ENCODE peak calls at places on chromosomes 2 and 18, in seven cellular contexts. N is vagina; L is CD8-positive, alpha-beta T cell; G is colonic mucosa; T is endodermal cell; Y is lower lobe of right lung; X is spleen. A is an unnamed sample.

GRCh38 chr2:9336209-9336533 is 87.2 kb downstream of the ITGB1BP1 start:
- DNase-seq in L (no peak), G (no peak), T (no peak), X (no peak), Y (no peak), N (no peak), A (no peak)

GRCh38 chr2:28348921-28349320 is 43.7 kb upstream of the FOSL2 start:
- DNase-seq in T (no peak), L (no peak), X (peak; percentile 16), Y (peak; percentile 21), N (no peak), G (no peak), A (no peak)

GRCh38 chr2:127143851-127144782 is 37.2 kb upstream of the BIN1 start:
- DNase-seq in T (no peak), X (no peak), L (no peak), N (no peak), Y (no peak), G (no peak), A (no peak)

GRCh38 chr2:218127929-218128455 is 2.2 kb downstream of the CXCR2 start:
- DNase-seq in L (no peak), Y (no peak), X (no peak), T (no peak), G (no peak), N (no peak), A (no peak)

GRCh38 chr18:79210002-79210910 is 141.1 kb downstream of the ATP9B start:
- DNase-seq in G (no peak), N (no peak), X (no peak), T (no peak), Y (no peak), L (no peak), A (no peak)

GRCh38 chr2:241860184-241861078 is 1.7 kb upstream of the PDCD1 start:
- DNase-seq in L (no peak), G (no peak), T (no peak), N (no peak), X (peak; percentile 71), Y (peak; percentile 37), A (peak; percentile 65)

GRCh38 chr2:205688417-205689200 is 6.3 kb downstream of the NRP2 start:
- DNase-seq in N (no peak), L (no peak), Y (no peak), X (no peak), G (no peak), T (no peak), A (no peak)

GRCh38 chr2:33001823-33002222 is 55.1 kb downstream of the LTBP1 start:
- DNase-seq in G (no peak), Y (no peak), X (no peak), N (no peak), L (no peak), T (no peak), A (no peak)

GRCh38 chr2:215454519-215454918 is 18.7 kb upstream of the FN1 start:
- DNase-seq in G (no peak), Y (no peak), T (no peak), L (no peak), N (no peak), X (no peak), A (no peak)

GRCh38 chr2:32864337-32864736 is 82.4 kb upstream of the LTBP1 start:
- DNase-seq in X (no peak), N (no peak), L (no peak), G (no peak), Y (no peak), T (no peak), A (no peak)

GRCh38 chr2:12848176-12848575 is 131.4 kb downstream of the TRIB2 start:
- DNase-seq in L (no peak), N (no peak), G (no peak), Y (no peak), X (no peak), T (no peak), A (no peak)

GRCh38 chr2:30670453-30670852 is 136.8 kb downstream of the CAPN13 start:
- DNase-seq in Y (no peak), T (peak; percentile 51), G (peak; percentile 6), X (no peak), N (peak; percentile 49), L (no peak), A (no peak)

GRCh38 chr2:44934024-44934423 is 7.5 kb upstream of the SIX3 start:
- DNase-seq in T (peak; percentile 83), L (no peak), G (no peak), N (no peak), X (no peak), Y (no peak), A (peak; percentile 84)

GRCh38 chr18:80247403-80247916 is at the start of gene PARD6G:
- DNase-seq in X (peak; percentile 86), N (no peak), L (peak; percentile 72), T (peak; percentile 89), G (peak; percentile 84), Y (peak; percentile 84), A (peak; percentile 94)

GRCh38 chr2:190984595-190984994 is 29.4 kb downstream of the STAT1 start:
- DNase-seq in N (no peak), Y (no peak), T (no peak), G (no peak), X (no peak), L (no peak), A (no peak)

GRCh38 chr2:237482485-237482884 is 4.6 kb upstream of the MLPH start:
- DNase-seq in X (peak; percentile 64), T (no peak), N (no peak), L (no peak), G (peak; percentile 90), Y (peak; percentile 94), A (no peak)

GRCh38 chr2:218964041-218964771 is 4.7 kb downstream of the CDK5R2 start:
- DNase-seq in X (no peak), G (no peak), L (no peak), T (peak; percentile 58), N (peak; percentile 34), Y (no peak), A (peak; percentile 71)

GRCh38 chr2:62344472-62344871 is 148.6 kb downstream of the B3GNT2 start:
- DNase-seq in G (no peak), N (no peak), T (no peak), L (no peak), X (no peak), Y (no peak), A (no peak)

GRCh38 chr2:191171291-191171690 is 20.5 kb upstream of the STAT4 start:
- DNase-seq in T (no peak), G (no peak), Y (no peak), L (no peak), X (no peak), N (no peak), A (no peak)

GRCh38 chr2:67938053-67938452 is 124.8 kb downstream of the C1D start:
- DNase-seq in L (no peak), T (no peak), X (no peak), Y (no peak), N (no peak), G (no peak), A (no peak)

GRCh38 chr18:45171575-45172225 is 443.6 kb upstream of the SLC14A2 start:
- DNase-seq in N (no peak), X (no peak), L (no peak), G (no peak), Y (no peak), T (no peak), A (no peak)

GRCh38 chr18:57730146-57730545 is 73.0 kb downstream of the ATP8B1 start:
- DNase-seq in N (no peak), Y (no peak), T (no peak), L (no peak), X (no peak), G (peak; percentile 14), A (no peak)

GRCh38 chr2:179745615-179746263 is 115.7 kb downstream of the ZNF385B start:
- DNase-seq in L (no peak), T (no peak), N (no peak), G (no peak), X (no peak), Y (peak; percentile 52), A (no peak)

GRCh38 chr2:74893332-74893731 is 59.4 kb downstream of the HK2 start:
- DNase-seq in G (no peak), X (no peak), N (peak; percentile 31), L (no peak), T (no peak), Y (no peak), A (no peak)

GRCh38 chr2:131040661-131041401 is 52.4 kb downstream of the FAM168B start:
- DNase-seq in N (no peak), L (peak; percentile 40), G (no peak), Y (peak; percentile 34), T (peak; percentile 74), X (peak; percentile 71), A (no peak)

GRCh38 chr18:48542513-48543181 is 3.8 kb downstream of the CTIF start:
- DNase-seq in X (no peak), L (no peak), Y (no peak), G (no peak), N (no peak), T (peak; percentile 86), A (no peak)

GRCh38 chr2:224764565-224765236 is 48.5 kb upstream of the CCDC195 start:
- DNase-seq in Y (no peak), T (no peak), L (no peak), G (no peak), N (no peak), X (no peak), A (no peak)

GRCh38 chr2:50611261-50612020 is 420.5 kb downstream of the NRXN1 start:
- DNase-seq in G (no peak), X (no peak), T (no peak), L (no peak), N (no peak), Y (no peak), A (no peak)

GRCh38 chr2:1942836-1943360 is 198.6 kb upstream of the PXDN start:
- DNase-seq in T (no peak), N (no peak), Y (no peak), G (no peak), L (no peak), X (no peak), A (no peak)

GRCh38 chr2:241636182-241636982 is 576 bp downstream of the THAP4 start:
- DNase-seq in L (peak; percentile 27), Y (peak; percentile 68), X (peak; percentile 90), N (no peak), T (peak; percentile 81), G (peak; percentile 40), A (peak; percentile 36)

GRCh38 chr2:148813603-148814065 is 61.4 kb upstream of the KIF5C start:
- DNase-seq in Y (no peak), T (peak; percentile 96), L (peak; percentile 45), X (peak; percentile 77), N (no peak), G (peak; percentile 22), A (no peak)
- TF ChIP-seq CTCF in Y (peak; percentile 9), T (peak; percentile 88), L (no peak), X (no peak), N (no peak), G (no peak), A (peak; percentile 10)

GRCh38 chr2:15941483-15941853 is 1.1 kb downstream of the MYCN start:
- DNase-seq in L (no peak), G (peak; percentile 37), T (peak; percentile 88), N (no peak), Y (no peak), X (no peak), A (peak; percentile 95)
- H3K27ac ChIP-seq in L (no peak overlapping the region), G (no peak overlapping the region), T (peak overlapping the region; percentile 50), N (no peak overlapping the region), Y (no peak overlapping the region), X (no peak overlapping the region), A (peak overlapping the region; percentile 98)

GRCh38 chr2:72147971-72148369 is 308 bp upstream of the CYP26B1 start:
- DNase-seq in T (no peak), G (no peak), L (no peak), X (no peak), Y (no peak), N (no peak), A (no peak)
- H3K4me3 ChIP-seq in T (peak overlapping the region; percentile 66), G (peak overlapping the region; percentile 14), L (no peak overlapping the region), X (peak overlapping the region; percentile 51), Y (peak overlapping the region; percentile 58), N (peak overlapping the region; percentile 43), A (peak overlapping the region; percentile 56)

GRCh38 chr2:119290859-119291587 is 67.4 kb downstream of the STEAP3 start:
- DNase-seq in G (peak; percentile 69), X (no peak), N (no peak), Y (peak; percentile 84), T (peak; percentile 98), L (peak; percentile 63), A (peak; percentile 92)
- TF ChIP-seq CTCF in G (peak; percentile 73), X (peak; percentile 40), N (peak; percentile 48), Y (peak; percentile 84), T (peak; percentile 98), L (no peak), A (peak; percentile 96)

A was measured in WERI-Rb-1.